ENCODE peak calls at places on chromosomes 3 and 15, in nine cellular contexts. Z, P, F, R, T, K, U, L and G are unnamed samples.

GRCh38 chr3:100210777-100211145 is 50.0 kb upstream of the TBC1D23 start:
- DNase-seq in U (no peak), K (peak; percentile 83), P (no peak), Z (no peak), R (no peak), T (peak; percentile 53), L (no peak), F (no peak), G (no peak)

GRCh38 chr3:160395297-160395696 is 3.7 kb downstream of the IFT80 start:
- DNase-seq in R (no peak), L (no peak), Z (no peak), P (no peak), U (no peak), T (no peak), F (no peak), K (no peak), G (no peak)

GRCh38 chr3:186025161-186025560 is 83.7 kb downstream of the ETV5 start:
- DNase-seq in R (no peak), L (no peak), F (no peak), T (peak; percentile 92), U (no peak), P (no peak), Z (no peak), K (peak; percentile 31), G (no peak)

GRCh38 chr3:148957586-148957985 is 33.8 kb upstream of the GYG1 start:
- DNase-seq in K (no peak), U (no peak), T (no peak), L (no peak), R (no peak), P (no peak), F (no peak), Z (peak; percentile 8), G (peak; percentile 56)

GRCh38 chr15:101358895-101359294 is 63.8 kb upstream of the SNRPA1 start:
- DNase-seq in R (no peak), K (no peak), T (no peak), F (no peak), U (no peak), L (no peak), Z (no peak), P (no peak), G (no peak)

GRCh38 chr3:133412511-133413165 is 12.8 kb downstream of the BFSP2 start:
- DNase-seq in U (no peak), T (no peak), L (peak; percentile 58), F (peak; percentile 72), P (no peak), R (no peak), Z (no peak), K (no peak), G (no peak)

GRCh38 chr3:152496716-152497115 is 228.0 kb downstream of the MBNL1 start:
- DNase-seq in F (no peak), R (no peak), L (no peak), Z (no peak), K (peak; percentile 7), P (no peak), U (no peak), T (no peak), G (no peak)

GRCh38 chr3:21750831-21751391 is at the start of gene ZNF385D:
- DNase-seq in P (no peak), L (no peak), Z (no peak), R (peak; percentile 80), U (peak; percentile 53), T (peak; percentile 93), F (peak; percentile 76), K (no peak), G (no peak)

GRCh38 chr3:136277634-136278033 is 27.5 kb downstream of the PCCB start:
- DNase-seq in L (no peak), K (no peak), U (no peak), Z (no peak), P (no peak), F (no peak), T (no peak), R (no peak), G (no peak)

GRCh38 chr3:197854596-197855343 is 63.7 kb downstream of the LRCH3 start:
- DNase-seq in T (no peak), L (no peak), Z (peak; percentile 4), U (no peak), K (peak; percentile 5), R (no peak), F (no peak), P (no peak), G (no peak)

GRCh38 chr3:54274607-54275006 is 152.3 kb downstream of the CACNA2D3 start:
- DNase-seq in T (no peak), Z (no peak), P (no peak), R (no peak), K (no peak), L (no peak), F (no peak), U (no peak), G (no peak)

GRCh38 chr3:165206454-165207266 is 10.5 kb upstream of the SLITRK3 start:
- DNase-seq in L (no peak), T (no peak), P (peak; percentile 76), K (peak; percentile 64), F (peak; percentile 88), Z (peak; percentile 63), R (peak; percentile 72), U (peak; percentile 63), G (peak; percentile 8)

GRCh38 chr3:139679218-139679617 is 1.4 kb upstream of the NMNAT3 start:
- DNase-seq in F (no peak), U (no peak), Z (no peak), K (no peak), R (no peak), P (no peak), L (no peak), T (no peak), G (peak; percentile 7)

GRCh38 chr3:139674585-139675260 is 3.0 kb downstream of the NMNAT3 start:
- DNase-seq in K (no peak), L (no peak), P (no peak), T (no peak), R (no peak), F (no peak), U (no peak), Z (no peak), G (no peak)

GRCh38 chr3:139675327-139675726 is 2.4 kb downstream of the NMNAT3 start:
- DNase-seq in R (no peak), K (no peak), P (no peak), U (no peak), Z (no peak), T (no peak), L (no peak), F (no peak), G (no peak)

GRCh38 chr3:139676634-139677197 is 1.1 kb downstream of the NMNAT3 start:
- DNase-seq in L (no peak), Z (no peak), T (no peak), R (no peak), P (no peak), U (no peak), F (no peak), K (no peak), G (no peak)

DNA sequence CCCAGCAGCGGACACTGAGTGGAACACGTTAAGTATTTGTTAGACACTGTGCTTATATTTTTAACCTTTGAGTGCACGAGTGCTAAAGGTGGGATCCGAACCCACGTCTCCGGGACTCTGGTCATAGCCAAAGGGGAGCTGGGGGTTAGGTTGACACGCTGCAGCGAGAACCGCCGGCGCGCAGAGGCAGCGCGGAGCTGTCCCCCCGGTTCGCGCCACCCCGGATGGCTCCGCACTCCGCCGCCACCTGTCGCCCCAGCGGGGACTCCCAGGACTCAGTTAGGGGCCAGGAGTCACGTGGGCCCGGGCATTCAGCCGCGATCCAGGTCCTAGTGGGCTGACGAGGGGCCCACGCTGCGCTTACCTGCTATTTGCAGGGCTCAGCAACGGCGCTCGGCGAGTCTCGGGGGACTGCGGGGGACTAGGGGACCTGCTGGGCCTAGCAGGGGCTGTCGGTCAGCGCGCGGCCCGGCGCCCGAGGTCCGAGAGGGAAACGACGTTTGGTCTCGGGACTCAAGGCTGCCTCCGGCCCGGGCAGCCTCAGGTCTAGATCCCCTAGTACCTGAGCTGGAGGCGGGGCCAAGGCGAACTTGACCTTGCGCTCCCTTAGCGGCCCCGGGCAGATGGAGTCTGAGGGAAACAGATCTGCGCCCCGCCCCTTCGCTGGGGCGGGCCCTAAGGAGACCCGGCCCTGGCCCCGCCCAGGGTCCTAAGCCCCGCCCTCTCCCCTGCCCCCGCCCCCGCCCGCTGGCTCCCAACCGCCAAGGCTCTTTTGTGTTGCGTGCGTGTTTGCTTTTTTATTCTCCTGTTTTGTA is at the start of gene NMNAT3:
- DNase-seq in R (peak; percentile 89), F (peak; percentile 90), U (peak; percentile 76), P (peak; percentile 88), L (no peak), Z (peak; percentile 84), K (peak; percentile 62), T (peak; percentile 94), G (peak; percentile 34)
- TF ChIP-seq POLR2AphosphoS5 in R (no peak), F (no peak), U (peak; percentile 20), P (no peak), L (no peak), Z (peak; percentile 74), K (no peak), T (no peak), G (no peak)

GRCh38 chr15:78284758-78285157 is 14.7 kb downstream of the SKIC8 start:
- DNase-seq in Z (no peak), F (no peak), R (no peak), L (no peak), U (no peak), P (no peak), K (no peak), T (no peak), G (no peak)
- TF ChIP-seq CTCF in Z (no peak), F (no peak), R (no peak), L (no peak), U (no peak), P (no peak), K (no peak), T (no peak), G (no peak)

GRCh38 chr3:128307029-128307633 is 153.8 kb downstream of the EEFSEC start:
- DNase-seq in K (peak; percentile 16), P (no peak), F (no peak), Z (no peak), U (no peak), R (no peak), T (no peak), L (peak; percentile 46), G (no peak)
- TF ChIP-seq POLR2AphosphoS5 in K (no peak), P (no peak), F (no peak), Z (no peak), U (no peak), R (no peak), T (no peak), L (no peak), G (no peak)

GRCh38 chr3:55569033-55569518 is 82.0 kb upstream of the WNT5A start:
- DNase-seq in P (no peak), L (no peak), F (no peak), R (no peak), U (no peak), Z (no peak), T (no peak), K (no peak), G (no peak)

GRCh38 chr3:55571216-55571813 is 84.2 kb upstream of the WNT5A start:
- DNase-seq in F (no peak), L (no peak), Z (no peak), T (no peak), K (no peak), U (no peak), R (no peak), P (no peak), G (no peak)

GRCh38 chr3:55572816-55573215 is 85.7 kb upstream of the WNT5A start:
- DNase-seq in P (no peak), Z (no peak), T (no peak), R (no peak), K (no peak), L (no peak), U (no peak), F (no peak), G (no peak)

GRCh38 chr3:55571913-55572312 is 84.8 kb upstream of the WNT5A start:
- DNase-seq in K (no peak), L (no peak), F (peak; percentile 75), Z (no peak), T (no peak), P (no peak), U (peak; percentile 72), R (no peak), G (no peak)

GRCh38 chr3:55570361-55570760 is 83.3 kb upstream of the WNT5A start:
- DNase-seq in R (no peak), L (no peak), U (no peak), P (no peak), K (no peak), F (peak; percentile 22), T (no peak), Z (no peak), G (no peak)
- TF ChIP-seq CTCF in R (no peak), L (no peak), U (no peak), P (no peak), K (no peak), F (no peak), T (no peak), Z (no peak), G (no peak)